ENCODE peak calls at places on chromosome 20, in ten cellular contexts. One of them, this sample, is unnamed.

GRCh38 chr20:25865715-25866656 is 169.3 kb upstream of the ZNF337 start:
- DNase-seq in stimulated activated CD8-positive, alpha-beta memory T cell treated with anti-CD3 and anti-CD28 coated beads, Interleukin-15, amount 100 ng/mL, for 1 hour: no peak
- DNase-seq in left ventricle myocardium inferior: peak
- DNase-seq in BJ: no peak
- DNase-seq in NCI-H1417: peak
- DNase-seq in iris pigment epithelial cell: peak
- DNase-seq in NK-92 treated with Interleukin-12 subunit alpha and Interleukin-12 subunit beta, amount 100 ng/mL, for 24 hours: no peak
- DNase-seq in cardiac muscle cell: peak
- DNase-seq in naive thymus-derived CD8-positive, alpha-beta T cell: peak
- DNase-seq in NCI-H510A treated with DMSO at 0.1 percent for 48 hours: peak
- DNase-seq in this sample: no peak

GRCh38 chr20:16368645-16369292 is 204.5 kb downstream of the KIF16B start:
- DNase-seq in stimulated activated CD8-positive, alpha-beta memory T cell treated with anti-CD3 and anti-CD28 coated beads, Interleukin-15, amount 100 ng/mL, for 1 hour: no peak
- DNase-seq in left ventricle myocardium inferior: no peak
- DNase-seq in BJ: no peak
- DNase-seq in NCI-H1417: no peak
- DNase-seq in iris pigment epithelial cell: peak
- DNase-seq in NK-92 treated with Interleukin-12 subunit alpha and Interleukin-12 subunit beta, amount 100 ng/mL, for 24 hours: no peak
- DNase-seq in cardiac muscle cell: peak
- DNase-seq in naive thymus-derived CD8-positive, alpha-beta T cell: no peak
- DNase-seq in NCI-H510A treated with DMSO at 0.1 percent for 48 hours: no peak
- DNase-seq in this sample: no peak

GRCh38 chr20:15945301-15945700 is 627.9 kb downstream of the KIF16B start:
- DNase-seq in stimulated activated CD8-positive, alpha-beta memory T cell treated with anti-CD3 and anti-CD28 coated beads, Interleukin-15, amount 100 ng/mL, for 1 hour: no peak
- DNase-seq in left ventricle myocardium inferior: no peak
- DNase-seq in BJ: no peak
- DNase-seq in NCI-H1417: no peak
- DNase-seq in iris pigment epithelial cell: no peak
- DNase-seq in NK-92 treated with Interleukin-12 subunit alpha and Interleukin-12 subunit beta, amount 100 ng/mL, for 24 hours: no peak
- DNase-seq in cardiac muscle cell: no peak
- DNase-seq in naive thymus-derived CD8-positive, alpha-beta T cell: no peak
- DNase-seq in NCI-H510A treated with DMSO at 0.1 percent for 48 hours: no peak
- DNase-seq in this sample: no peak

GRCh38 chr20:20362774-20363435 is 5.0 kb upstream of the INSM1 start:
- DNase-seq in stimulated activated CD8-positive, alpha-beta memory T cell treated with anti-CD3 and anti-CD28 coated beads, Interleukin-15, amount 100 ng/mL, for 1 hour: no peak
- DNase-seq in left ventricle myocardium inferior: no peak
- DNase-seq in BJ: no peak
- DNase-seq in NCI-H1417: peak
- DNase-seq in iris pigment epithelial cell: no peak
- DNase-seq in NK-92 treated with Interleukin-12 subunit alpha and Interleukin-12 subunit beta, amount 100 ng/mL, for 24 hours: no peak
- DNase-seq in cardiac muscle cell: no peak
- DNase-seq in naive thymus-derived CD8-positive, alpha-beta T cell: no peak
- DNase-seq in NCI-H510A treated with DMSO at 0.1 percent for 48 hours: peak
- DNase-seq in this sample: no peak

GRCh38 chr20:2967841-2968240 is 75.6 kb upstream of the GNRH2 start:
- DNase-seq in stimulated activated CD8-positive, alpha-beta memory T cell treated with anti-CD3 and anti-CD28 coated beads, Interleukin-15, amount 100 ng/mL, for 1 hour: no peak
- DNase-seq in left ventricle myocardium inferior: no peak
- DNase-seq in BJ: no peak
- DNase-seq in NCI-H1417: no peak
- DNase-seq in iris pigment epithelial cell: no peak
- DNase-seq in NK-92 treated with Interleukin-12 subunit alpha and Interleukin-12 subunit beta, amount 100 ng/mL, for 24 hours: no peak
- DNase-seq in cardiac muscle cell: no peak
- DNase-seq in naive thymus-derived CD8-positive, alpha-beta T cell: no peak
- DNase-seq in NCI-H510A treated with DMSO at 0.1 percent for 48 hours: no peak
- DNase-seq in this sample: no peak

GRCh38 chr20:44053046-44053445 is 133.9 kb downstream of the JPH2 start:
- DNase-seq in stimulated activated CD8-positive, alpha-beta memory T cell treated with anti-CD3 and anti-CD28 coated beads, Interleukin-15, amount 100 ng/mL, for 1 hour: no peak
- DNase-seq in left ventricle myocardium inferior: no peak
- DNase-seq in BJ: no peak
- DNase-seq in NCI-H1417: no peak
- DNase-seq in iris pigment epithelial cell: no peak
- DNase-seq in NK-92 treated with Interleukin-12 subunit alpha and Interleukin-12 subunit beta, amount 100 ng/mL, for 24 hours: no peak
- DNase-seq in cardiac muscle cell: no peak
- DNase-seq in naive thymus-derived CD8-positive, alpha-beta T cell: no peak
- DNase-seq in NCI-H510A treated with DMSO at 0.1 percent for 48 hours: no peak
- DNase-seq in this sample: no peak

GRCh38 chr20:38211200-38212097 is 46.4 kb upstream of the TGM2 start:
- DNase-seq in stimulated activated CD8-positive, alpha-beta memory T cell treated with anti-CD3 and anti-CD28 coated beads, Interleukin-15, amount 100 ng/mL, for 1 hour: no peak
- DNase-seq in left ventricle myocardium inferior: peak
- DNase-seq in BJ: no peak
- DNase-seq in NCI-H1417: no peak
- DNase-seq in iris pigment epithelial cell: no peak
- DNase-seq in NK-92 treated with Interleukin-12 subunit alpha and Interleukin-12 subunit beta, amount 100 ng/mL, for 24 hours: no peak
- DNase-seq in cardiac muscle cell: no peak
- DNase-seq in naive thymus-derived CD8-positive, alpha-beta T cell: no peak
- DNase-seq in NCI-H510A treated with DMSO at 0.1 percent for 48 hours: peak
- DNase-seq in this sample: no peak

GRCh38 chr20:50389437-50389807 is 120.8 kb upstream of the PTPN1 start:
- DNase-seq in stimulated activated CD8-positive, alpha-beta memory T cell treated with anti-CD3 and anti-CD28 coated beads, Interleukin-15, amount 100 ng/mL, for 1 hour: no peak
- DNase-seq in left ventricle myocardium inferior: peak
- DNase-seq in BJ: no peak
- DNase-seq in NCI-H1417: no peak
- DNase-seq in iris pigment epithelial cell: no peak
- DNase-seq in NK-92 treated with Interleukin-12 subunit alpha and Interleukin-12 subunit beta, amount 100 ng/mL, for 24 hours: no peak
- DNase-seq in cardiac muscle cell: no peak
- DNase-seq in naive thymus-derived CD8-positive, alpha-beta T cell: no peak
- DNase-seq in NCI-H510A treated with DMSO at 0.1 percent for 48 hours: no peak
- DNase-seq in this sample: no peak

GRCh38 chr20:14337400-14338171 is at the start of gene FLRT3:
- DNase-seq in stimulated activated CD8-positive, alpha-beta memory T cell treated with anti-CD3 and anti-CD28 coated beads, Interleukin-15, amount 100 ng/mL, for 1 hour: no peak
- DNase-seq in left ventricle myocardium inferior: peak
- DNase-seq in BJ: peak
- DNase-seq in NCI-H1417: peak
- DNase-seq in iris pigment epithelial cell: peak
- DNase-seq in NK-92 treated with Interleukin-12 subunit alpha and Interleukin-12 subunit beta, amount 100 ng/mL, for 24 hours: no peak
- DNase-seq in cardiac muscle cell: peak
- DNase-seq in naive thymus-derived CD8-positive, alpha-beta T cell: no peak
- DNase-seq in NCI-H510A treated with DMSO at 0.1 percent for 48 hours: peak
- DNase-seq in this sample: no peak

This sample was measured in central memory CD8-positive, alpha-beta T cell.